ENCODE peak calls at places on chromosomes 13 and 19, in seven cellular contexts. One of them, this sample, is unnamed.

GRCh38 chr13:36950920-36951319 is 30.9 kb upstream of the SMAD9 start:
- DNase-seq in IMR-90: no peak
- DNase-seq in thoracic aorta: no peak
- DNase-seq in fibroblast of lung: no peak
- DNase-seq in DND-41: no peak
- DNase-seq in HFF-Myc: no peak
- DNase-seq in cardiac fibroblast: no peak
- DNase-seq in this sample: no peak

GRCh38 chr19:33241530-33242101 is 16.0 kb upstream of the SLC7A10 start:
- DNase-seq in IMR-90: no peak
- DNase-seq in thoracic aorta: no peak
- DNase-seq in fibroblast of lung: no peak
- DNase-seq in DND-41: no peak
- DNase-seq in HFF-Myc: no peak
- DNase-seq in cardiac fibroblast: peak
- DNase-seq in this sample: no peak

GRCh38 chr19:29560313-29561075 is 34.7 kb downstream of the VSTM2B start:
- DNase-seq in IMR-90: no peak
- DNase-seq in thoracic aorta: no peak
- DNase-seq in fibroblast of lung: no peak
- DNase-seq in DND-41: no peak
- DNase-seq in HFF-Myc: no peak
- DNase-seq in cardiac fibroblast: no peak
- DNase-seq in this sample: no peak

GRCh38 chr13:113981201-113981605 is 7.3 kb upstream of the C13orf46 start:
- DNase-seq in IMR-90: no peak
- DNase-seq in thoracic aorta: peak
- DNase-seq in fibroblast of lung: no peak
- DNase-seq in DND-41: no peak
- DNase-seq in HFF-Myc: no peak
- DNase-seq in cardiac fibroblast: no peak
- DNase-seq in this sample: no peak

GRCh38 chr19:58218899-58219298 is 9.8 kb upstream of the ZNF544 start:
- DNase-seq in IMR-90: no peak
- DNase-seq in thoracic aorta: no peak
- DNase-seq in fibroblast of lung: peak
- DNase-seq in DND-41: peak
- DNase-seq in HFF-Myc: no peak
- DNase-seq in cardiac fibroblast: peak
- DNase-seq in this sample: no peak

GRCh38 chr19:39515551-39516191 is 732 bp downstream of the SELENOV start:
- DNase-seq in IMR-90: no peak
- DNase-seq in thoracic aorta: no peak
- DNase-seq in fibroblast of lung: no peak
- DNase-seq in DND-41: no peak
- DNase-seq in HFF-Myc: no peak
- DNase-seq in cardiac fibroblast: no peak
- DNase-seq in this sample: no peak

GRCh38 chr13:96338030-96338429 is 248.1 kb downstream of the HS6ST3 start:
- DNase-seq in IMR-90: no peak
- DNase-seq in thoracic aorta: no peak
- DNase-seq in fibroblast of lung: no peak
- DNase-seq in DND-41: no peak
- DNase-seq in HFF-Myc: no peak
- DNase-seq in cardiac fibroblast: no peak
- DNase-seq in this sample: no peak

GRCh38 chr19:49635530-49636229 is 4.3 kb downstream of the RRAS start:
- DNase-seq in IMR-90: peak
- DNase-seq in thoracic aorta: no peak
- DNase-seq in fibroblast of lung: no peak
- DNase-seq in DND-41: no peak
- DNase-seq in HFF-Myc: no peak
- DNase-seq in cardiac fibroblast: peak
- DNase-seq in this sample: no peak

GRCh38 chr13:59413121-59413520 is 750.6 kb downstream of the DIAPH3 start:
- DNase-seq in IMR-90: no peak
- DNase-seq in thoracic aorta: no peak
- DNase-seq in fibroblast of lung: no peak
- DNase-seq in DND-41: no peak
- DNase-seq in HFF-Myc: no peak
- DNase-seq in cardiac fibroblast: no peak
- DNase-seq in this sample: no peak

GRCh38 chr13:42039946-42040729 is 8.3 kb upstream of the DGKH start:
- DNase-seq in IMR-90: peak
- DNase-seq in thoracic aorta: peak
- DNase-seq in fibroblast of lung: peak
- DNase-seq in DND-41: peak
- DNase-seq in HFF-Myc: no peak
- DNase-seq in cardiac fibroblast: peak
- DNase-seq in this sample: peak

GRCh38 chr19:45508931-45509691 is 1.8 kb downstream of the VASP start:
- DNase-seq in IMR-90: peak
- DNase-seq in thoracic aorta: peak
- DNase-seq in fibroblast of lung: peak
- DNase-seq in DND-41: peak
- DNase-seq in HFF-Myc: no peak
- DNase-seq in cardiac fibroblast: peak
- DNase-seq in this sample: peak

GRCh38 chr19:45508681-45508930 is 1.3 kb downstream of the VASP start:
- DNase-seq in IMR-90: no peak
- DNase-seq in thoracic aorta: no peak
- DNase-seq in fibroblast of lung: no peak
- DNase-seq in DND-41: no peak
- DNase-seq in HFF-Myc: no peak
- DNase-seq in cardiac fibroblast: peak
- DNase-seq in this sample: no peak

GRCh38 chr19:45507864-45508680 is 793 bp downstream of the VASP start:
- DNase-seq in IMR-90: no peak
- DNase-seq in thoracic aorta: no peak
- DNase-seq in fibroblast of lung: no peak
- DNase-seq in DND-41: peak
- DNase-seq in HFF-Myc: no peak
- DNase-seq in cardiac fibroblast: no peak
- DNase-seq in this sample: peak

GRCh38 chr19:45511074-45511473 is 3.8 kb downstream of the VASP start:
- DNase-seq in IMR-90: no peak
- DNase-seq in thoracic aorta: no peak
- DNase-seq in fibroblast of lung: no peak
- DNase-seq in DND-41: no peak
- DNase-seq in HFF-Myc: no peak
- DNase-seq in cardiac fibroblast: no peak
- DNase-seq in this sample: no peak

DNA sequence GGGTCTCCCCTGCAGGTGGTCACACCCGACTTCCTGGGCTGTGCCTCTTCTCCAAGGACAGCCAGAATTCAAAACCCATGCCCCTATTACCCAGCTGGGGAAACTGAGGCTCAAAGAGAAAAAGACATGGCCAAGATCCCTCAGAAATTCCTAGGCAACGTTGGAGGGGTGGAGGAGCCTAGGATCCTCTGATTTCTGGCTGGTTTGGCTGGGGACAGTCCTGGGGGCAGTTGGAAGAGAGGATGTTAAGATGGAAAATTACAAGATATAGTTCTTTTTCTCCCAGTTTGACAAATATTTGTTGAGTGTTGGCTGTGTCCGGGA is 2.4 kb downstream of the VASP start:
- DNase-seq in IMR-90: no peak
- DNase-seq in thoracic aorta: no peak
- DNase-seq in fibroblast of lung: no peak
- DNase-seq in DND-41: no peak
- DNase-seq in HFF-Myc: no peak
- DNase-seq in cardiac fibroblast: no peak
- DNase-seq in this sample: no peak
- H3K4me3 ChIP-seq in IMR-90: peak
- H3K4me3 ChIP-seq in thoracic aorta: peak
- H3K4me3 ChIP-seq in fibroblast of lung: peak
- H3K4me3 ChIP-seq in DND-41: no peak
- H3K4me3 ChIP-seq in HFF-Myc: peak
- H3K4me3 ChIP-seq in cardiac fibroblast: peak
- H3K4me3 ChIP-seq in this sample: peak

DNA sequence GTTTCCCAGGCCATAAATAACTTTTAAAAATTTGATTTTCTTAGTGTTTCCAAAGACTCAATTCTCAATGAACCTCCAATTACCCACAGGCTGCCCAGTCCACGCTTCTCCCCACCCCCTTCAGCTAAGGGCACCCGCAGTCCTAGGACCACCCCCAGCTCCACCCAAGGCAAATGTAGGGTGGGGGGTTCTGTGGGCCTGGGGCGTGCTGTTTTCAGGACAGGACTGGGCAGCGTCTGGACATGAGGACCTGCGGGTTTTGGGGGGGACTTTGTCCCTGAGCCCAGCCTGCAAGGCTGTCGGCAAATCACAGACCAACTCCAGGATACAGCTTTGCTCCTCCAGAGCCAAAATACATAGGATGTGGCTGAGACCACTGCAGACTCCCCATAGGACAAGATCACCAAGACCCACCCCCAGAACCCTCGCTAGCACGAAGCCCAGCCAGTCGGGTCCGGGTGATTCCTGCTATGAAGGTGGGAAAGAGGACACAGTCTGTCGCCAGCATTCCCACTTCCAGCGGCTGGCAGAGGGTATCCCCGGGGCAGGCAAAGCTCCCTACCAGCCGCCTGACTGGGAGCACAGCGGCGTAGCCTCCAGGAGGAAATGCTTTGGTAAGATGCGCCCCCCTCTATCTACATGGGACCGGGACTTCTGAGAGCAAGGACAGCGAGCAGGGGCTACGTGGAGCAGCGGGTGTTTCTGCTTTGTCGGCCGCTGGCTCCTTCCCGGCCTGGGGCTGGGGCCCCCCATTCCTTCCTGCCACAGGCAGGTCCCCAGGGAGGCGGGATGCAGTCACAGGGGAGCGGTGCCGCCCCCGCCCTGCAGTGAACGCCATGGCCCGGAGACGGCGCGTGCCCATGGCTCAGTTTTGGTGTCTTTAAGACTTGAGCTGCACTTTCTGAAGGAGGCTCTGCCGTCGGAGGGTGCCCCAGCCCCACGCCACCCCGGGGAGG is 1.6 kb upstream of the TIMM13 start:
- DNase-seq in IMR-90: no peak
- DNase-seq in thoracic aorta: no peak
- DNase-seq in fibroblast of lung: no peak
- DNase-seq in DND-41: no peak
- DNase-seq in HFF-Myc: no peak
- DNase-seq in cardiac fibroblast: no peak
- DNase-seq in this sample: no peak
- H3K4me3 ChIP-seq in IMR-90: no peak
- H3K4me3 ChIP-seq in thoracic aorta: peak
- H3K4me3 ChIP-seq in fibroblast of lung: no peak
- H3K4me3 ChIP-seq in DND-41: no peak
- H3K4me3 ChIP-seq in HFF-Myc: no peak
- H3K4me3 ChIP-seq in cardiac fibroblast: no peak
- H3K4me3 ChIP-seq in this sample: no peak

GRCh38 chr19:8575467-8575997 is 1.7 kb downstream of the MYO1F start:
- DNase-seq in IMR-90: peak
- DNase-seq in thoracic aorta: no peak
- DNase-seq in fibroblast of lung: peak
- DNase-seq in DND-41: peak
- DNase-seq in HFF-Myc: no peak
- DNase-seq in cardiac fibroblast: peak
- DNase-seq in this sample: peak
- H3K4me3 ChIP-seq in IMR-90: no peak
- H3K4me3 ChIP-seq in thoracic aorta: peak
- H3K4me3 ChIP-seq in fibroblast of lung: no peak
- H3K4me3 ChIP-seq in DND-41: no peak
- H3K4me3 ChIP-seq in HFF-Myc: no peak
- H3K4me3 ChIP-seq in cardiac fibroblast: no peak
- H3K4me3 ChIP-seq in this sample: no peak

GRCh38 chr19:829129-829758 is 1.6 kb downstream of the AZU1 start:
- DNase-seq in IMR-90: no peak
- DNase-seq in thoracic aorta: no peak
- DNase-seq in fibroblast of lung: no peak
- DNase-seq in DND-41: no peak
- DNase-seq in HFF-Myc: no peak
- DNase-seq in cardiac fibroblast: no peak
- DNase-seq in this sample: no peak

GRCh38 chr19:824885-825284 is 2.8 kb upstream of the AZU1 start:
- DNase-seq in IMR-90: no peak
- DNase-seq in thoracic aorta: no peak
- DNase-seq in fibroblast of lung: no peak
- DNase-seq in DND-41: no peak
- DNase-seq in HFF-Myc: no peak
- DNase-seq in cardiac fibroblast: no peak
- DNase-seq in this sample: no peak

GRCh38 chr19:827314-827709 is 325 bp upstream of the AZU1 start:
- DNase-seq in IMR-90: no peak
- DNase-seq in thoracic aorta: no peak
- DNase-seq in fibroblast of lung: no peak
- DNase-seq in DND-41: no peak
- DNase-seq in HFF-Myc: no peak
- DNase-seq in cardiac fibroblast: no peak
- DNase-seq in this sample: no peak

GRCh38 chr19:825897-826640 is 1.6 kb upstream of the AZU1 start:
- DNase-seq in IMR-90: no peak
- DNase-seq in thoracic aorta: no peak
- DNase-seq in fibroblast of lung: peak
- DNase-seq in DND-41: no peak
- DNase-seq in HFF-Myc: no peak
- DNase-seq in cardiac fibroblast: no peak
- DNase-seq in this sample: no peak

GRCh38 chr19:827710-828321 is at the start of gene AZU1:
- DNase-seq in IMR-90: no peak
- DNase-seq in thoracic aorta: no peak
- DNase-seq in fibroblast of lung: peak
- DNase-seq in DND-41: no peak
- DNase-seq in HFF-Myc: no peak
- DNase-seq in cardiac fibroblast: no peak
- DNase-seq in this sample: no peak
- H3K4me3 ChIP-seq in IMR-90: no peak
- H3K4me3 ChIP-seq in thoracic aorta: no peak
- H3K4me3 ChIP-seq in fibroblast of lung: no peak
- H3K4me3 ChIP-seq in DND-41: no peak
- H3K4me3 ChIP-seq in HFF-Myc: no peak
- H3K4me3 ChIP-seq in cardiac fibroblast: no peak
- H3K4me3 ChIP-seq in this sample: no peak